ENCODE peak calls at places on chromosomes 2 and 18, in four cellular contexts. One of them, this sample, is unnamed.

GRCh38 chr18:60984496-60984895 is 348.7 kb upstream of the CDH20 start:
- DNase-seq in colonic mucosa: no peak
- DNase-seq in spleen: no peak
- DNase-seq in adrenal gland: no peak
- DNase-seq in this sample: no peak

GRCh38 chr2:230905448-230906430 is 19.3 kb downstream of the GPR55 start:
- DNase-seq in colonic mucosa: peak
- DNase-seq in spleen: peak
- DNase-seq in adrenal gland: peak
- DNase-seq in this sample: no peak

GRCh38 chr2:170360546-170361358 is 182.8 kb downstream of the MYO3B start:
- DNase-seq in colonic mucosa: no peak
- DNase-seq in spleen: no peak
- DNase-seq in adrenal gland: no peak
- DNase-seq in this sample: no peak

GRCh38 chr2:100409461-100409860 is 8.0 kb downstream of the CHST10 start:
- DNase-seq in colonic mucosa: no peak
- DNase-seq in spleen: no peak
- DNase-seq in adrenal gland: peak
- DNase-seq in this sample: no peak

GRCh38 chr2:134912406-134912805 is 6.2 kb upstream of the CCNT2 start:
- DNase-seq in colonic mucosa: no peak
- DNase-seq in spleen: no peak
- DNase-seq in adrenal gland: no peak
- DNase-seq in this sample: no peak

GRCh38 chr2:111169268-111169667 is 48.6 kb downstream of the BCL2L11 start:
- DNase-seq in colonic mucosa: no peak
- DNase-seq in spleen: no peak
- DNase-seq in adrenal gland: no peak
- DNase-seq in this sample: no peak

GRCh38 chr2:158043181-158043948 is 58.3 kb upstream of the UPP2 start:
- DNase-seq in colonic mucosa: no peak
- DNase-seq in spleen: no peak
- DNase-seq in adrenal gland: no peak
- DNase-seq in this sample: no peak

GRCh38 chr2:184971669-184972068 is 373.3 kb downstream of the ZNF804A start:
- DNase-seq in colonic mucosa: no peak
- DNase-seq in spleen: no peak
- DNase-seq in adrenal gland: no peak
- DNase-seq in this sample: no peak

GRCh38 chr2:240466579-240467148 is 31.2 kb downstream of the GPC1 start:
- DNase-seq in colonic mucosa: no peak
- DNase-seq in spleen: peak
- DNase-seq in adrenal gland: peak
- DNase-seq in this sample: no peak

GRCh38 chr2:187654535-187654934 is 100.3 kb upstream of the TFPI start:
- DNase-seq in colonic mucosa: no peak
- DNase-seq in spleen: no peak
- DNase-seq in adrenal gland: no peak
- DNase-seq in this sample: peak

GRCh38 chr2:190615555-190616200 is 33.2 kb upstream of the NAB1 start:
- DNase-seq in colonic mucosa: no peak
- DNase-seq in spleen: no peak
- DNase-seq in adrenal gland: no peak
- DNase-seq in this sample: no peak

GRCh38 chr2:186737737-186738508 is 44.1 kb downstream of the FAM171B start:
- DNase-seq in colonic mucosa: no peak
- DNase-seq in spleen: no peak
- DNase-seq in adrenal gland: no peak
- DNase-seq in this sample: no peak

GRCh38 chr18:79393181-79393598 is 2.5 kb upstream of the NFATC1 start:
- DNase-seq in colonic mucosa: no peak
- DNase-seq in spleen: peak
- DNase-seq in adrenal gland: no peak
- DNase-seq in this sample: no peak

GRCh38 chr18:72174972-72175649 is 369.0 kb downstream of the CBLN2 start:
- DNase-seq in colonic mucosa: no peak
- DNase-seq in spleen: no peak
- DNase-seq in adrenal gland: no peak
- DNase-seq in this sample: no peak

GRCh38 chr2:197167608-197168287 is 142.8 kb downstream of the ANKRD44 start:
- DNase-seq in colonic mucosa: no peak
- DNase-seq in spleen: no peak
- DNase-seq in adrenal gland: peak
- DNase-seq in this sample: no peak

GRCh38 chr2:203869610-203870042 is 2.1 kb downstream of the CTLA4 start:
- DNase-seq in colonic mucosa: no peak
- DNase-seq in spleen: no peak
- DNase-seq in adrenal gland: no peak
- DNase-seq in this sample: no peak

GRCh38 chr2:25743132-25743830 is 69.9 kb upstream of the DTNB start:
- DNase-seq in colonic mucosa: no peak
- DNase-seq in spleen: no peak
- DNase-seq in adrenal gland: no peak
- DNase-seq in this sample: no peak

GRCh38 chr2:566379-567313 is 110.6 kb downstream of the TMEM18 start:
- DNase-seq in colonic mucosa: no peak
- DNase-seq in spleen: no peak
- DNase-seq in adrenal gland: no peak
- DNase-seq in this sample: no peak

GRCh38 chr2:96408631-96409542 is 73.3 kb downstream of the NCAPH start:
- DNase-seq in colonic mucosa: no peak
- DNase-seq in spleen: no peak
- DNase-seq in adrenal gland: peak
- DNase-seq in this sample: peak

GRCh38 chr2:188422726-188423125 is 131.1 kb downstream of the GULP1 start:
- DNase-seq in colonic mucosa: no peak
- DNase-seq in spleen: no peak
- DNase-seq in adrenal gland: no peak
- DNase-seq in this sample: no peak

GRCh38 chr2:74822771-74823283 is 11.1 kb upstream of the HK2 start:
- DNase-seq in colonic mucosa: no peak
- DNase-seq in spleen: no peak
- DNase-seq in adrenal gland: peak
- DNase-seq in this sample: no peak

GRCh38 chr2:188294547-188294946 is 2.9 kb downstream of the GULP1 start:
- DNase-seq in colonic mucosa: no peak
- DNase-seq in spleen: no peak
- DNase-seq in adrenal gland: no peak
- DNase-seq in this sample: no peak

GRCh38 chr2:40243581-40243980 is 208.3 kb downstream of the SLC8A1 start:
- DNase-seq in colonic mucosa: no peak
- DNase-seq in spleen: no peak
- DNase-seq in adrenal gland: no peak
- DNase-seq in this sample: no peak

GRCh38 chr18:2424420-2424819 is 146.9 kb downstream of the METTL4 start:
- DNase-seq in colonic mucosa: no peak
- DNase-seq in spleen: no peak
- DNase-seq in adrenal gland: no peak
- DNase-seq in this sample: no peak

GRCh38 chr2:212864186-212864585 is 287.2 kb downstream of the IKZF2 start:
- DNase-seq in colonic mucosa: no peak
- DNase-seq in spleen: no peak
- DNase-seq in adrenal gland: no peak
- DNase-seq in this sample: no peak

GRCh38 chr2:212858496-212858895 is 292.9 kb downstream of the IKZF2 start:
- DNase-seq in colonic mucosa: no peak
- DNase-seq in spleen: no peak
- DNase-seq in adrenal gland: no peak
- DNase-seq in this sample: no peak

DNA sequence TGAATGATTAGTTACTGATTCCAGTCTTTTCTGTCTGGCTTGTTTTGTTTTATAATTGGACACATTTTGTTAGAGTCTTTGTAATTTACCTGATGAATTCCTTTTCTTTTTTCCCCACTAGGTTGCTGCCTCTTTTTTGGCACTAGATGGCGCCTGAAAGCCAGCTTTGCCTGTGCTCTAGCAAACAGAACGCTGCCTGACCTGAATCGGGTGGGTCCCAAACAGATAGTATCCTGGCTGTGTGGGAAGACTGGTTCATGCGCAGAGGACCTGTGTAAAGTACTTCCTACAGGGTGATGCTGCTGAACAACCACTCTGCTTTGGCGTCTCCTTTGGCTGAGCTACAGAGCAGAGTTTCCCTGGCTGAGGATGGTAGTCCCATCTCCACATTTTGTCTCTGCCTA is 288.2 kb downstream of the IKZF2 start:
- DNase-seq in colonic mucosa: peak
- DNase-seq in spleen: peak
- DNase-seq in adrenal gland: no peak
- DNase-seq in this sample: peak
- TF ChIP-seq CTCF in colonic mucosa: peak
- TF ChIP-seq CTCF in spleen: no peak
- TF ChIP-seq CTCF in adrenal gland: peak
- TF ChIP-seq CTCF in this sample: peak

GRCh38 chr2:209936106-209936663 is 66.3 kb upstream of the RPE start:
- DNase-seq in colonic mucosa: no peak
- DNase-seq in spleen: no peak
- DNase-seq in adrenal gland: peak
- DNase-seq in this sample: no peak
- TF ChIP-seq CTCF in colonic mucosa: no peak
- TF ChIP-seq CTCF in spleen: no peak
- TF ChIP-seq CTCF in adrenal gland: peak
- TF ChIP-seq CTCF in this sample: no peak

GRCh38 chr2:171487803-171488259 is 34.4 kb upstream of the CYBRD1 start:
- DNase-seq in colonic mucosa: peak
- DNase-seq in spleen: no peak
- DNase-seq in adrenal gland: peak
- DNase-seq in this sample: no peak

GRCh38 chr2:171492664-171493063 is 29.6 kb upstream of the CYBRD1 start:
- DNase-seq in colonic mucosa: peak
- DNase-seq in spleen: no peak
- DNase-seq in adrenal gland: no peak
- DNase-seq in this sample: no peak

GRCh38 chr2:171490577-171490976 is 31.7 kb upstream of the CYBRD1 start:
- DNase-seq in colonic mucosa: peak
- DNase-seq in spleen: no peak
- DNase-seq in adrenal gland: no peak
- DNase-seq in this sample: no peak

GRCh38 chr2:171487201-171487600 is 35.1 kb upstream of the CYBRD1 start:
- DNase-seq in colonic mucosa: no peak
- DNase-seq in spleen: no peak
- DNase-seq in adrenal gland: no peak
- DNase-seq in this sample: no peak

GRCh38 chr2:171491292-171491691 is 31.0 kb upstream of the CYBRD1 start:
- DNase-seq in colonic mucosa: no peak
- DNase-seq in spleen: no peak
- DNase-seq in adrenal gland: no peak
- DNase-seq in this sample: no peak
- TF ChIP-seq CTCF in colonic mucosa: no peak
- TF ChIP-seq CTCF in spleen: no peak
- TF ChIP-seq CTCF in adrenal gland: peak
- TF ChIP-seq CTCF in this sample: no peak

DNA sequence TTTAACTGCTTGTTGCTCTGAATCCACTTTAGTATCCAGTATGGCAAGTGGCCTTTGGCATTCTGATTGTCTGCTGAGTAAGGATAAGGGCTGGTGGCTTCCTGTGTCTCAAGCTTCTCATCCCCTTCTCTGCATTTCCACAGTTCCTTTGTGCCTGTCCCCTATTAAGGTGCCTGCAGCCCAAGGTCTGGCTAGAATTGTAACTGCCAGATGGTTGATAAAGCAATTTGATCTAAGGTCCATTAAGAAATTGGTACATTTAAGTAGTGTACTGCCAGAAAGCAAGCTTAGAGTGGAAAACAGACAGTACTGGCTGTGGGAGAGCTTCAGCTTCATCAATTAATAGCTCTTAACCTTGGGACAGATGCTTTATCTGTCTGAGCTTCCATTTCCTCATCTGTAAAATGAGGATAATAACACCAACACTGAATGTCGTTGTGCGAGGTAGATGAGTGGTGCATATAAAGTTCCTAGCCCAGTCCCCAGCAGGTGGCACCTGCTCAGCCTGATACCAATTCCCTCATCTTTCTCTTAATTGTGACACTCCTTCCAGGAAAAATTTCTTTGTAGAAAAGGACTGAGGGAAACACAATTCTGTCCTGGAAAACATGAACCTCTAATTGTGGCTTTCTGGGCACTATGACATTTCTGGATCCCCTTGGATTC is 570.6 kb upstream of the GCFC2 start:
- DNase-seq in colonic mucosa: no peak
- DNase-seq in spleen: no peak
- DNase-seq in adrenal gland: no peak
- DNase-seq in this sample: no peak
- TF ChIP-seq CTCF in colonic mucosa: no peak
- TF ChIP-seq CTCF in spleen: no peak
- TF ChIP-seq CTCF in adrenal gland: no peak
- TF ChIP-seq CTCF in this sample: no peak

DNA sequence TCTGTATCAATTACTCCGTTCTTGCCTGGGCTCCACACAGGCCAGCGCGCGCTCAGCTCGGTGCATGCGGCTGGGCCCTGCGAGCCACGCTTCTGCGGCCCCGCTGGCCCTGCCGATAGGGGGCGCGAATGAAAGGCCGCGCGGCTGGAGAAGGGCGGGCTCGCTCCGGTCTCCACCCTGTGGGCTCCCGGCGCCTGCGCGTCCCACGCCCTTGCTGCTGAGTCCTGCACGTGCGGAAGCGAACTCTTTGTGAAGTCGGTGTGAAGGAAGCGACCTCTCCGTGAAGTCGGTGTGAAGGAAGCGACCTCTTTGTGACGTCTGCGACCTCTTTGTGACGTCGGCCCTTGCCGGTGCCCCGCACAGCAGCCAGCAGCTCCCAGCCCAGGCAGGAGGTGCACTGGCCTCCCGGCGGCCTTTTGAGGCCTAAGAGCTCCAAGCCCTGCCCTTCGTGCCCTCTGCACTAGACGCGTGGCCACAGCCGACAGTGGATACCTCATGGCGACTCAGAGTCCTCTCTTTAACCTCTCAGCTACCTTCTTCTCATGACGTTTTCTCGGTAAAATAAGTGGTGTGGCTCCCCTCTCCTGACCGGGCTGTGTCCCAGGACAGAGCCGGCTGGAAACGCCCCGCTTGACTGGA is 391.9 kb upstream of the RAB6C start:
- DNase-seq in colonic mucosa: no peak
- DNase-seq in spleen: no peak
- DNase-seq in adrenal gland: no peak
- DNase-seq in this sample: no peak
- TF ChIP-seq CTCF in colonic mucosa: no peak
- TF ChIP-seq CTCF in spleen: no peak
- TF ChIP-seq CTCF in adrenal gland: no peak
- TF ChIP-seq CTCF in this sample: no peak

DNA sequence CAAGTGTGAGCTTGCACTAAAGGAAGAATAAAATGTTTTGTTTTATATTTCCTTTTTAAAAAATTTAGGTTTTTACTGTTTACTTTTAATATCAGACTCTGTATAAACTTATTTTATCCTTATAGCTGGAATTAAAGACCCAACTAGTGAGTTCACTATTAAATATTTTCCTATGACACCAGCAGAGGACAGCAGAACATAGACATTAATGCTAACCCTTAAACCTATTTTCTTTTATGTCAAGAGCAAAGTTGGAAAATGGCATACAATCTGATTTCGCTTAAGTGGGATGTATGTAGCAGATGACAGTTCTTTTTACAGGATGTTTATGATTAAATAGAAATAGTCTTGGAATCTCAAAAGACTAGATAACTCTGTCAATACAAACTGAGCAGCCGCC is 188.2 kb upstream of the XIRP2 start:
- DNase-seq in colonic mucosa: no peak
- DNase-seq in spleen: no peak
- DNase-seq in adrenal gland: no peak
- DNase-seq in this sample: no peak
- TF ChIP-seq CTCF in colonic mucosa: no peak
- TF ChIP-seq CTCF in spleen: no peak
- TF ChIP-seq CTCF in adrenal gland: no peak
- TF ChIP-seq CTCF in this sample: no peak